ENCODE peak calls at places on chromosomes 7 and 10, in eight cellular contexts. Q is astrocyte, R is HepG2, C is fibroblast of lung, J is hepatocyte, T is GM23248, W is keratinocyte, K is K562. P is an unnamed sample.

GRCh38 chr7:112112822-112113255 is 93.4 kb downstream of the DOCK4 start:
- DNase-seq in Q (peak; percentile 40), R (no peak), C (peak; percentile 77), J (no peak), T (peak; percentile 86), W (no peak), K (no peak), P (no peak)

GRCh38 chr10:8060010-8060703 is 5.7 kb downstream of the GATA3 start:
- DNase-seq in Q (peak; percentile 67), R (no peak), C (no peak), J (peak; percentile 19), T (peak; percentile 27), W (no peak), K (no peak), P (peak; percentile 76)

GRCh38 chr10:128018236-128018635 is 108.0 kb downstream of the MKI67 start:
- DNase-seq in Q (no peak), R (no peak), C (peak; percentile 29), J (no peak), T (no peak), W (no peak), K (no peak), P (no peak)

GRCh38 chr7:156496491-156497264 is 143.9 kb upstream of the RNF32 start:
- DNase-seq in Q (no peak), R (peak; percentile 31), C (no peak), J (no peak), T (no peak), W (no peak), K (no peak), P (no peak)

GRCh38 chr10:101749033-101749432 is 26.9 kb downstream of the FGF8 start:
- DNase-seq in Q (no peak), R (no peak), C (no peak), J (no peak), T (no peak), W (no peak), K (peak; percentile 52), P (peak; percentile 89)

GRCh38 chr7:105173586-105173985 is 159.6 kb downstream of the KMT2E start:
- DNase-seq in Q (no peak), R (no peak), C (no peak), J (no peak), T (no peak), W (no peak), K (no peak), P (no peak)

GRCh38 chr7:151080522-151081169 is at the start of gene FASTK:
- DNase-seq in Q (peak; percentile 79), R (peak; percentile 77), C (peak; percentile 87), J (peak; percentile 97), T (peak; percentile 99), W (no peak), K (peak; percentile 97), P (peak; percentile 96)

GRCh38 chr10:52194188-52194587 is 119.9 kb upstream of the DKK1 start:
- DNase-seq in Q (no peak), R (no peak), C (no peak), J (no peak), T (no peak), W (no peak), K (no peak), P (no peak)

GRCh38 chr10:110841767-110842267 is 29.9 kb upstream of the PDCD4 start:
- DNase-seq in Q (no peak), R (no peak), C (no peak), J (no peak), T (no peak), W (no peak), K (no peak), P (no peak)

GRCh38 chr10:124106241-124106905 is 13.0 kb upstream of the CHST15 start:
- DNase-seq in Q (peak; percentile 83), R (peak; percentile 28), C (peak; percentile 92), J (peak; percentile 42), T (peak; percentile 71), W (peak; percentile 21), K (no peak), P (no peak)

GRCh38 chr10:111098679-111099437 is 22.0 kb downstream of the ADRA2A start:
- DNase-seq in Q (no peak), R (no peak), C (no peak), J (no peak), T (peak; percentile 45), W (no peak), K (peak; percentile 9), P (no peak)

GRCh38 chr7:47253650-47254080 is 328.2 kb downstream of the TNS3 start:
- DNase-seq in Q (peak; percentile 62), R (no peak), C (peak; percentile 67), J (peak; percentile 76), T (peak; percentile 87), W (no peak), K (peak; percentile 38), P (peak; percentile 50)

GRCh38 chr10:3624367-3624766 is 160.6 kb downstream of the KLF6 start:
- DNase-seq in Q (peak; percentile 80), R (no peak), C (peak; percentile 88), J (no peak), T (peak; percentile 69), W (no peak), K (no peak), P (no peak)

GRCh38 chr7:126569402-126569801 is 683.3 kb downstream of the GRM8 start:
- DNase-seq in Q (peak; percentile 2), R (no peak), C (no peak), J (no peak), T (no peak), W (no peak), K (no peak), P (no peak)

GRCh38 chr10:100747061-100747825 is 1.9 kb downstream of the PAX2 start:
- DNase-seq in Q (no peak), R (no peak), C (no peak), J (no peak), T (no peak), W (no peak), K (no peak), P (peak; percentile 49)

GRCh38 chr10:100749059-100749308 is 3.6 kb downstream of the PAX2 start:
- DNase-seq in Q (no peak), R (no peak), C (no peak), J (no peak), T (no peak), W (no peak), K (no peak), P (no peak)

GRCh38 chr10:100748251-100749058 is 3.1 kb downstream of the PAX2 start:
- DNase-seq in Q (no peak), R (no peak), C (no peak), J (no peak), T (no peak), W (no peak), K (no peak), P (peak; percentile 60)

GRCh38 chr10:100746413-100746931 is 1.1 kb downstream of the PAX2 start:
- DNase-seq in Q (no peak), R (no peak), C (no peak), J (no peak), T (no peak), W (no peak), K (no peak), P (no peak)

DNA sequence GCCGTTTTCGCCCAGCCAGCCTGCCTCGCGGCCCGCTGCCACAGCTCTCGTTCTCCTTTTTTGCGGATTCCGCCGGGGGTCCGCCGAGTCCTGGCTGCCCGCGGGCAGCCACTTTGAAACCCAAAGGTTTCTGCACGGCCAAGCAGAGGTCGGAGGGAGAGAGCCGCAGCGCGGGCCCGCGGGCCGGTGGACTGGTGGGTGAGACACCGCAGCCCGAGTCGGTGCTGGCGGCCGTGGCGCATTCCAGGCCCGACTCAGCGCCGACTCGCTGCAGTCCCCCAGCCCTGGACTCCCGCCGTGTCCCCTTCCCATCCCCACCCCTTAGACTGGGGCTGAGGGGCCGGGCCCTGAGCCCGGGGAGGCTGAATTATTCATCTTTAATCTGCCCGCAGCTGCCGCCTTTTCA is 2.4 kb downstream of the PAX2 start:
- DNase-seq in Q (no peak), R (no peak), C (no peak), J (no peak), T (no peak), W (no peak), K (no peak), P (peak; percentile 80)
- TF ChIP-seq EZH2 in Q (no peak), R (peak; percentile 74), C (no peak), J (peak; percentile 84), T (no peak), W (no peak), K (no peak), P (peak; percentile 71)

GRCh38 chr7:2312272-2312929 is 1.8 kb downstream of the SNX8 start:
- DNase-seq in Q (no peak), R (no peak), C (no peak), J (no peak), T (no peak), W (no peak), K (no peak), P (no peak)

GRCh38 chr7:2309889-2310331 is 4.3 kb downstream of the SNX8 start:
- DNase-seq in Q (peak; percentile 96), R (peak; percentile 57), C (peak; percentile 87), J (peak; percentile 74), T (no peak), W (no peak), K (no peak), P (peak; percentile 87)

GRCh38 chr7:2313450-2314208 is 612 bp downstream of the SNX8 start:
- DNase-seq in Q (no peak), R (no peak), C (no peak), J (peak; percentile 42), T (peak; percentile 56), W (no peak), K (no peak), P (no peak)

GRCh38 chr7:2306688-2307087 is 7.6 kb downstream of the SNX8 start:
- DNase-seq in Q (peak; percentile 58), R (no peak), C (no peak), J (no peak), T (no peak), W (no peak), K (no peak), P (no peak)

GRCh38 chr7:2307690-2308107 is 6.5 kb downstream of the SNX8 start:
- DNase-seq in Q (no peak), R (no peak), C (no peak), J (no peak), T (no peak), W (no peak), K (no peak), P (no peak)
- H3K4me1 ChIP-seq in Q (peaks cover 8% of the 10 kb centered on the region), R (peaks cover 40% of the 10 kb centered on the region), C (no peaks in the 10 kb centered on the region), J (peaks cover 9% of the 10 kb centered on the region), T (no peaks in the 10 kb centered on the region), W (no peaks in the 10 kb centered on the region), K (peaks cover 54% of the 10 kb centered on the region), P (peaks cover 8% of the 10 kb centered on the region)

GRCh38 chr10:22436893-22437619 is 91.8 kb downstream of the SPAG6 start:
- DNase-seq in Q (peak; percentile 92), R (peak; percentile 10), C (peak; percentile 95), J (peak; percentile 93), T (peak; percentile 90), W (no peak), K (no peak), P (peak; percentile 96)
- TF ChIP-seq EZH2 in Q (no peak), R (peak; percentile 50), C (no peak), J (no peak), T (no peak), W (no peak), K (no peak), P (peak; percentile 78)

DNA sequence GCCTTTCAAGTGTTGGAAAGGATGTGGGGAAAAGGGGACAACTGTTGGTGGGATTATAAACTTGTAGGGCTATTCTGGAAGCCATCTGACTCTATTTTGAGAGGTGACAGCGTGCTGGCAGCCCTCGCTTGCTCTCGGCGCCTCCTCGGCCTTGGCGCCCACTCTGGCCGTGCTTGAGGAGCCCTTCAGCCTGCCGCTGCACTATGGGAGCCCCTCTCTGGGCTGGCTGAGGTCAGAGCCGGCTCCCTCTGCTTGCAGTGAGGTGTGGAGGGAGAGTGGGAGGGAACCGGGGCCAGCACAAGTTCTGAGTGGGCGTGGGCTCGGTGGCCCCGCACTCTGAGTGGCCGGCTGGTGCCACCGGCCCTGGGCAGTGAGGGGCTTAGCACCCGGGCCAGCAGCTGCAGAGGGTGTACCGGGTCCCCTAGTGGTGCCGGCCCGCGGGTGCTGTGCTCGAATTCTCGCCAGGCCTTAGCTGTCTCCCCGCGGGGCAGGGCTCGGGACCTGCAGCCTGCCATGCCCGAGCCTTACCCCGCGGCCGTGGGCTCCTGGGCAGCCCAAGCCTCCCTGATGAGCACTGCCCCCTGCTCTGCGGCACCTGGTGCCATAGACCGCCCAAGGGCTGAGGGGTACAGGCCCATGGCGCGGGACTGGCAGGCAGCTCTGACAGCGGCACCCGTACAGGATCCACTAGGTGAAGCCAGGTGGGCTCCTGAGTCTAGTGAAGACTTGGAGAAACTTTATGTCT is 33.6 kb downstream of the PLAU start:
- DNase-seq in Q (no peak), R (no peak), C (no peak), J (no peak), T (no peak), W (no peak), K (no peak), P (no peak)
- H3K4me1 ChIP-seq in Q (peaks cover 11% of the 10 kb centered on the region), R (peaks cover 7% of the 10 kb centered on the region), C (peaks cover 8% of the 10 kb centered on the region), J (peaks cover 7% of the 10 kb centered on the region), T (peaks cover 12% of the 10 kb centered on the region), W (peaks cover 10% of the 10 kb centered on the region), K (peaks cover 18% of the 10 kb centered on the region), P (no peaks in the 10 kb centered on the region)

P was measured in neural progenitor cell.